ENCODE peak calls at places on chromosome 22, in four cellular contexts. One of them, this sample, is unnamed.
A peak's percentile ranks its signal among the peaks of the same experiment; 100 is the strongest.

GRCh38 chr22:30810105-30810504 is 115.4 kb downstream of the OSBP2 start:
- DNase-seq in fibroblast of the aortic adventitia: no peak
- DNase-seq in AML-193: no peak
- DNase-seq in neural crest cell: no peak
- DNase-seq in this sample: no peak

GRCh38 chr22:23385301-23386244 is 194.5 kb downstream of the IGLL1 start:
- DNase-seq in fibroblast of the aortic adventitia: peak; percentile 79
- DNase-seq in AML-193: peak; percentile 40
- DNase-seq in neural crest cell: peak; percentile 93
- DNase-seq in this sample: peak; percentile 66

GRCh38 chr22:22803285-22803853 is 84.2 kb upstream of the IGLL5 start:
- DNase-seq in fibroblast of the aortic adventitia: no peak
- DNase-seq in AML-193: no peak
- DNase-seq in neural crest cell: no peak
- DNase-seq in this sample: no peak

GRCh38 chr22:30565341-30565740 is 9.1 kb downstream of the GAL3ST1 start:
- DNase-seq in fibroblast of the aortic adventitia: peak; percentile 16
- DNase-seq in AML-193: no peak
- DNase-seq in neural crest cell: no peak
- DNase-seq in this sample: no peak

GRCh38 chr22:36405671-36406070 is 17.9 kb upstream of the MYH9 start:
- DNase-seq in fibroblast of the aortic adventitia: no peak
- DNase-seq in AML-193: peak; percentile 95
- DNase-seq in neural crest cell: no peak
- DNase-seq in this sample: peak; percentile 100

GRCh38 chr22:31987180-31987579 is 42.8 kb downstream of the YWHAH start:
- DNase-seq in fibroblast of the aortic adventitia: no peak
- DNase-seq in AML-193: no peak
- DNase-seq in neural crest cell: no peak
- DNase-seq in this sample: no peak

GRCh38 chr22:40628354-40629042 is 8.0 kb downstream of the MRTFA start:
- DNase-seq in fibroblast of the aortic adventitia: peak; percentile 67
- DNase-seq in AML-193: peak; percentile 55
- DNase-seq in neural crest cell: no peak
- DNase-seq in this sample: peak; percentile 70

GRCh38 chr22:35149149-35149548 is 83.2 kb downstream of the ISX start:
- DNase-seq in fibroblast of the aortic adventitia: no peak
- DNase-seq in AML-193: no peak
- DNase-seq in neural crest cell: no peak
- DNase-seq in this sample: no peak

GRCh38 chr22:19555651-19556050 is 31.4 kb upstream of the CLDN5 start:
- DNase-seq in fibroblast of the aortic adventitia: no peak
- DNase-seq in AML-193: no peak
- DNase-seq in neural crest cell: no peak
- DNase-seq in this sample: no peak

GRCh38 chr22:32309585-32310251 is 47.9 kb upstream of the RFPL3 start:
- DNase-seq in fibroblast of the aortic adventitia: no peak
- DNase-seq in AML-193: no peak
- DNase-seq in neural crest cell: no peak
- DNase-seq in this sample: no peak

GRCh38 chr22:36493690-36494110 is 12.3 kb upstream of the TXN2 start:
- DNase-seq in fibroblast of the aortic adventitia: no peak
- DNase-seq in AML-193: peak; percentile 96
- DNase-seq in neural crest cell: no peak
- DNase-seq in this sample: peak; percentile 94

GRCh38 chr22:31142285-31142684 is 2.0 kb upstream of the PLA2G3 start:
- DNase-seq in fibroblast of the aortic adventitia: no peak
- DNase-seq in AML-193: no peak
- DNase-seq in neural crest cell: no peak
- DNase-seq in this sample: no peak

GRCh38 chr22:39422721-39423120 is 23.1 kb downstream of the TAB1 start:
- DNase-seq in fibroblast of the aortic adventitia: no peak
- DNase-seq in AML-193: no peak
- DNase-seq in neural crest cell: no peak
- DNase-seq in this sample: no peak

GRCh38 chr22:47773635-47774034 is 1011.2 kb downstream of the TBC1D22A start:
- DNase-seq in fibroblast of the aortic adventitia: no peak
- DNase-seq in AML-193: no peak
- DNase-seq in neural crest cell: no peak
- DNase-seq in this sample: no peak

GRCh38 chr22:22141771-22142591 is 102.6 kb upstream of the VPREB1 start:
- DNase-seq in fibroblast of the aortic adventitia: peak; percentile 9
- DNase-seq in AML-193: no peak
- DNase-seq in neural crest cell: no peak
- DNase-seq in this sample: no peak

GRCh38 chr22:41912338-41913039 is 2.4 kb downstream of the SHISA8 start:
- DNase-seq in fibroblast of the aortic adventitia: no peak
- DNase-seq in AML-193: no peak
- DNase-seq in neural crest cell: no peak
- DNase-seq in this sample: no peak

GRCh38 chr22:22558972-22559603 is at the start of gene PRAME:
- DNase-seq in fibroblast of the aortic adventitia: peak; percentile 13
- DNase-seq in AML-193: peak; percentile 46
- DNase-seq in neural crest cell: peak; percentile 80
- DNase-seq in this sample: peak; percentile 88

GRCh38 chr22:23038902-23039301 is 31.4 kb upstream of the GNAZ start:
- DNase-seq in fibroblast of the aortic adventitia: no peak
- DNase-seq in AML-193: no peak
- DNase-seq in neural crest cell: no peak
- DNase-seq in this sample: no peak

GRCh38 chr22:19756288-19757128 is 4.1 kb upstream of the TBX1 start:
- DNase-seq in fibroblast of the aortic adventitia: no peak
- DNase-seq in AML-193: no peak
- DNase-seq in neural crest cell: no peak
- DNase-seq in this sample: no peak

GRCh38 chr22:36467946-36468345 is 13.5 kb downstream of the TXN2 start:
- DNase-seq in fibroblast of the aortic adventitia: peak; percentile 91
- DNase-seq in AML-193: peak; percentile 48
- DNase-seq in neural crest cell: no peak
- DNase-seq in this sample: peak; percentile 77

GRCh38 chr22:46373838-46374662 is 38.5 kb downstream of the TRMU start:
- DNase-seq in fibroblast of the aortic adventitia: no peak
- DNase-seq in AML-193: no peak
- DNase-seq in neural crest cell: no peak
- DNase-seq in this sample: no peak

GRCh38 chr22:22201185-22201924 is 43.2 kb upstream of the VPREB1 start:
- DNase-seq in fibroblast of the aortic adventitia: no peak
- DNase-seq in AML-193: no peak
- DNase-seq in neural crest cell: no peak
- DNase-seq in this sample: peak; percentile 31

GRCh38 chr22:38843716-38844660 is at the start of gene NPTXR:
- DNase-seq in fibroblast of the aortic adventitia: no peak
- DNase-seq in AML-193: peak; percentile 11
- DNase-seq in neural crest cell: peak; percentile 54
- DNase-seq in this sample: no peak

GRCh38 chr22:49789289-49790141 is 38.2 kb downstream of the BRD1 start:
- DNase-seq in fibroblast of the aortic adventitia: peak; percentile 30
- DNase-seq in AML-193: peak; percentile 51
- DNase-seq in neural crest cell: no peak
- DNase-seq in this sample: peak; percentile 90

GRCh38 chr22:43241138-43241597 is 54.2 kb upstream of the TTLL12 start:
- DNase-seq in fibroblast of the aortic adventitia: no peak
- DNase-seq in AML-193: no peak
- DNase-seq in neural crest cell: no peak
- DNase-seq in this sample: no peak

GRCh38 chr22:35458547-35459422 is 58.8 kb downstream of the MCM5 start:
- DNase-seq in fibroblast of the aortic adventitia: no peak
- DNase-seq in AML-193: no peak
- DNase-seq in neural crest cell: no peak
- DNase-seq in this sample: no peak

GRCh38 chr22:48103126-48103875 is 1340.9 kb downstream of the TBC1D22A start:
- DNase-seq in fibroblast of the aortic adventitia: no peak
- DNase-seq in AML-193: no peak
- DNase-seq in neural crest cell: no peak
- DNase-seq in this sample: no peak

GRCh38 chr22:28016781-28017557 is 97.9 kb upstream of the PITPNB start:
- DNase-seq in fibroblast of the aortic adventitia: no peak
- DNase-seq in AML-193: no peak
- DNase-seq in neural crest cell: no peak
- DNase-seq in this sample: no peak

GRCh38 chr22:25645266-25645665 is 80.8 kb downstream of the GRK3 start:
- DNase-seq in fibroblast of the aortic adventitia: peak; percentile 59
- DNase-seq in AML-193: no peak
- DNase-seq in neural crest cell: no peak
- DNase-seq in this sample: no peak

This sample was measured in HL-60.